ENCODE peak calls at places on chromosomes 12 and 14, in ten cellular contexts. X is left lung; N is H9; K is uterus; T is IMR-90; D is mammary epithelial cell; I is heart left ventricle; A is CD4-positive, alpha-beta memory T cell; Z is fibroblast of lung; B is GM23248. P is an unnamed sample.
A peak's percentile ranks its signal among the peaks of the same experiment; 100 is the strongest.

GRCh38 chr12:54560374-54560858 is 11.0 kb downstream of the PDE1B start:
- DNase-seq in X (peak; percentile 94), N (peak; percentile 96), K (peak; percentile 93), T (peak; percentile 36), D (peak; percentile 9), I (peak; percentile 91), A (peak; percentile 82), Z (peak; percentile 63), B (peak; percentile 88), P (peak; percentile 89)

GRCh38 chr12:66662179-66662578 is 16.7 kb downstream of the GRIP1 start:
- DNase-seq in X (no peak), N (no peak), K (no peak), T (no peak), D (peak; percentile 70), I (no peak), A (no peak), Z (no peak), B (no peak), P (no peak)

GRCh38 chr14:66311935-66312334 is 174.2 kb upstream of the CCDC196 start:
- DNase-seq in X (no peak), N (no peak), K (no peak), T (no peak), D (no peak), I (no peak), A (no peak), Z (no peak), B (no peak), P (no peak)

GRCh38 chr14:37566811-37567371 is 28.2 kb downstream of the FOXA1 start:
- DNase-seq in X (no peak), N (no peak), K (no peak), T (no peak), D (peak; percentile 50), I (no peak), A (no peak), Z (no peak), B (no peak), P (peak; percentile 61)

GRCh38 chr12:12784911-12785814 is at the start of gene APOLD1:
- DNase-seq in X (no peak), N (peak; percentile 77), K (peak; percentile 76), T (no peak), D (no peak), I (peak; percentile 83), A (no peak), Z (no peak), B (no peak), P (no peak)

GRCh38 chr14:64088647-64088964 is 205.6 kb downstream of the ESR2 start:
- DNase-seq in X (no peak), N (no peak), K (no peak), T (no peak), D (no peak), I (no peak), A (no peak), Z (no peak), B (no peak), P (no peak)

GRCh38 chr14:61403411-61403810 is 82.0 kb downstream of the PRKCH start:
- DNase-seq in X (no peak), N (no peak), K (no peak), T (no peak), D (no peak), I (no peak), A (peak; percentile 57), Z (no peak), B (no peak), P (no peak)

GRCh38 chr14:72888636-72889201 is 5.2 kb downstream of the DPF3 start:
- DNase-seq in X (no peak), N (no peak), K (no peak), T (peak; percentile 48), D (no peak), I (no peak), A (no peak), Z (peak; percentile 62), B (peak; percentile 19), P (no peak)

GRCh38 chr14:105315941-105316562 is 1.5 kb downstream of the PACS2 start:
- DNase-seq in X (peak; percentile 34), N (peak; percentile 23), K (no peak), T (no peak), D (no peak), I (no peak), A (no peak), Z (no peak), B (peak; percentile 28), P (no peak)

GRCh38 chr14:51869426-51870113 is 9.2 kb downstream of the GNG2 start:
- DNase-seq in X (no peak), N (no peak), K (no peak), T (no peak), D (no peak), I (no peak), A (no peak), Z (no peak), B (no peak), P (no peak)

GRCh38 chr12:110224379-110225304 is 56.4 kb upstream of the ATP2A2 start:
- DNase-seq in X (no peak), N (no peak), K (peak; percentile 55), T (peak; percentile 89), D (peak; percentile 74), I (no peak), A (no peak), Z (peak; percentile 93), B (peak; percentile 92), P (peak; percentile 91)

GRCh38 chr12:94545937-94546771 is 86.5 kb upstream of the CEP83 start:
- DNase-seq in X (peak; percentile 44), N (peak; percentile 78), K (no peak), T (peak; percentile 68), D (peak; percentile 65), I (peak; percentile 34), A (no peak), Z (peak; percentile 80), B (peak; percentile 80), P (peak; percentile 69)

GRCh38 chr12:47223848-47224213 is 144.1 kb upstream of the AMIGO2 start:
- DNase-seq in X (no peak), N (no peak), K (peak; percentile 29), T (peak; percentile 22), D (no peak), I (no peak), A (no peak), Z (no peak), B (no peak), P (no peak)
- H3K27ac ChIP-seq in X (peak overlapping the region; percentile 53), N (peak overlapping the region; percentile 94), K (peak overlapping the region; percentile 80), T (no peak overlapping the region), D (no peak overlapping the region), I (peak overlapping the region; percentile 11), A (peak overlapping the region; percentile 56), Z (no peak overlapping the region), B (no peak overlapping the region), P (peak overlapping the region; percentile 9)

DNA sequence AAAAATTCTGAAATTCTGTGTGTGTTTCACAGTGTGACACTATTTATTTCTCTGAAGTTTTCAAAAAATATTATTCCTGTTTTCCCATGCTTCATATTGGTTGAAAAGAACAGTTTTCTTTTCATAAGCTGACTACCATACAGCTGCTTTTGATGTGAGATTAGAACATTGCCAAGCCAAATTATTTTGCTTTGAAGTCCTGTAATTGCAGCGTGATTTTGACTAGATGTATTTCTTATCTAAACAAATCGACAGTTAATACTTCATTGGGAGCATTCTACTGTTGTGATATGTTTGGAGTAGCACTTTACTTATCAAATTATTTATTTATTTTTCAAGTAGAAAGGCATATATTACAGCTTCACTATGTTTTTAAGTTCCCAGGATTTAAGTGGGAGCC is 132.0 kb downstream of the DACT1 start:
- DNase-seq in X (no peak), N (no peak), K (no peak), T (no peak), D (no peak), I (no peak), A (no peak), Z (no peak), B (no peak), P (no peak)
- H3K4me1 ChIP-seq in X (no peaks in the 10 kb centered on the region), N (peaks cover 3% of the 10 kb centered on the region), K (no peaks in the 10 kb centered on the region), T (no peaks in the 10 kb centered on the region), D (no peaks in the 10 kb centered on the region), I (no peaks in the 10 kb centered on the region), A (no peaks in the 10 kb centered on the region), Z (peaks cover 6% of the 10 kb centered on the region), B (no peaks in the 10 kb centered on the region), P (peaks cover 71% of the 10 kb centered on the region)

GRCh38 chr12:126963825-126964224 is 1303.1 kb upstream of the TMEM132C start:
- DNase-seq in X (no peak), N (no peak), K (no peak), T (no peak), D (no peak), I (no peak), A (no peak), Z (no peak), B (no peak), P (no peak)
- H3K27ac ChIP-seq in X (no peak overlapping the region), N (no peak overlapping the region), K (no peak overlapping the region), T (no peak overlapping the region), D (no peak overlapping the region), I (no peak overlapping the region), A (no peak overlapping the region), Z (no peak overlapping the region), B (no peak overlapping the region), P (no peak overlapping the region)

DNA sequence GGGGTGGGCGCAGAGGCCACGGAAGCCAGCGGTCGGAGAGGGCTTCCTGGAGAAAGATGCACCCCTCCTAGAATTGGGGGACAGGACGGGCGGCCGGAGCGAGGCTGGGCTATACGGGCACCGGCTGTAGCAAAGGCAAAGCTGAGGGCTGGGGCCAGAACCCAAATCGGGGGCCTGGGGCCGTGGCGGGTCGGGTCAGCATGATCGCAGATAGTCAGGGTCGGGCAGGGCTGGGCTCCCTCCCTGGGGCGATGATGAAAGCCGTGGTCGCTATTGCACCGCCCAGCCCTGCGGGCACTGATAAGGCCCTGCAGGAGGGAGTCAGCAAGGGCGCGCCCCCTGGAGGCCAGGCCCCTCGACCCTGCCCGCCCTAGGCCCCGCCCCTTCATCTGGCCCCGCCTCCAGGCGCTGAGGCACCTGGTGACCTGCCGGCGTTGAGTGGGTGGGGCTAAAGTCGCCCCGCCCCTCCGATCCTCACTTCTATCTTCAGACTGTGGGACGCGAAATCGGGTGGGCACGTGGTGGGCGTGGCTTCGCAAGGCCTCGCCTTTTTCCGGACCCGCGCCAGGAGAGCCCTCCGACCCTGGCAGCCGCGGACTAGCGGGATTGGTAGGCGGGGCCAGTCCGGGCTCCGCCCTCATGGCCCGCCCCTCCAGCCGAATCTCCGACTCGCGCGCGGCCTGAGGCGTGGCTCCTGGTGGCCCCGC is 421 bp upstream of the SH2B3 start:
- DNase-seq in X (peak; percentile 96), N (peak; percentile 100), K (peak; percentile 94), T (peak; percentile 86), D (peak; percentile 81), I (peak; percentile 94), A (peak; percentile 98), Z (peak; percentile 93), B (peak; percentile 93), P (peak; percentile 97)
- H3K4me1 ChIP-seq in X (peaks cover 72% of the 10 kb centered on the region), N (peaks cover 3% of the 10 kb centered on the region), K (no peaks in the 10 kb centered on the region), T (peaks cover 24% of the 10 kb centered on the region), D (peaks cover 40% of the 10 kb centered on the region), I (peaks cover 71% of the 10 kb centered on the region), A (peaks cover 61% of the 10 kb centered on the region), Z (peaks cover 25% of the 10 kb centered on the region), B (peaks cover 30% of the 10 kb centered on the region), P (peaks cover 6% of the 10 kb centered on the region)

GRCh38 chr12:90091809-90092208 is 383.2 kb upstream of the ATP2B1 start:
- DNase-seq in X (no peak), N (no peak), K (no peak), T (no peak), D (no peak), I (no peak), A (no peak), Z (no peak), B (no peak), P (no peak)
- H3K27ac ChIP-seq in X (no peak overlapping the region), N (no peak overlapping the region), K (no peak overlapping the region), T (no peak overlapping the region), D (peak overlapping the region; percentile 96), I (no peak overlapping the region), A (no peak overlapping the region), Z (peak overlapping the region; percentile 23), B (peak overlapping the region; percentile 98), P (no peak overlapping the region)

P was measured in cardiac muscle cell.